ENCODE peak calls at places on chromosomes 1 and 21, in six cellular contexts. One of them, this sample, is unnamed.

GRCh38 chr1:29675481-29676263 is 439.4 kb downstream of the PTPRU start:
- DNase-seq in tibial nerve: peak
- DNase-seq in esophagus muscularis mucosa: peak
- DNase-seq in A549: no peak
- DNase-seq in ovary: no peak
- DNase-seq in H1: peak
- DNase-seq in this sample: no peak

GRCh38 chr1:86942034-86942433 is 27.6 kb downstream of the HS2ST1 start:
- DNase-seq in ovary: no peak
- DNase-seq in tibial nerve: no peak
- DNase-seq in H1: no peak
- DNase-seq in A549: no peak
- DNase-seq in esophagus muscularis mucosa: no peak
- DNase-seq in this sample: no peak

GRCh38 chr1:156096640-156097391 is 14.6 kb upstream of the MEX3A start:
- DNase-seq in esophagus muscularis mucosa: peak
- DNase-seq in tibial nerve: peak
- DNase-seq in A549: peak
- DNase-seq in H1: peak
- DNase-seq in ovary: peak
- DNase-seq in this sample: peak

GRCh38 chr1:70140343-70140742 is 65.0 kb downstream of the LRRC40 start:
- DNase-seq in ovary: peak
- DNase-seq in esophagus muscularis mucosa: no peak
- DNase-seq in tibial nerve: peak
- DNase-seq in A549: no peak
- DNase-seq in H1: no peak
- DNase-seq in this sample: no peak

GRCh38 chr1:117173711-117174110 is 37.0 kb downstream of the VTCN1 start:
- DNase-seq in A549: no peak
- DNase-seq in ovary: no peak
- DNase-seq in tibial nerve: no peak
- DNase-seq in esophagus muscularis mucosa: no peak
- DNase-seq in H1: no peak
- DNase-seq in this sample: no peak

GRCh38 chr1:9061949-9062555 is 7.4 kb downstream of the SLC2A5 start:
- DNase-seq in ovary: no peak
- DNase-seq in H1: no peak
- DNase-seq in A549: no peak
- DNase-seq in esophagus muscularis mucosa: no peak
- DNase-seq in tibial nerve: no peak
- DNase-seq in this sample: no peak

GRCh38 chr1:53405737-53406136 is 53.5 kb upstream of the DMRTB1 start:
- DNase-seq in tibial nerve: no peak
- DNase-seq in A549: no peak
- DNase-seq in ovary: no peak
- DNase-seq in esophagus muscularis mucosa: no peak
- DNase-seq in H1: no peak
- DNase-seq in this sample: no peak

GRCh38 chr1:54296666-54297065 is 96.7 kb downstream of the MRPL37 start:
- DNase-seq in A549: no peak
- DNase-seq in H1: no peak
- DNase-seq in esophagus muscularis mucosa: no peak
- DNase-seq in tibial nerve: no peak
- DNase-seq in ovary: no peak
- DNase-seq in this sample: no peak

GRCh38 chr1:232143315-232143886 is 486.5 kb downstream of the SIPA1L2 start:
- DNase-seq in H1: no peak
- DNase-seq in tibial nerve: no peak
- DNase-seq in A549: no peak
- DNase-seq in ovary: no peak
- DNase-seq in esophagus muscularis mucosa: no peak
- DNase-seq in this sample: no peak

GRCh38 chr1:8739377-8739776 is 78.1 kb downstream of the RERE start:
- DNase-seq in H1: no peak
- DNase-seq in esophagus muscularis mucosa: no peak
- DNase-seq in A549: no peak
- DNase-seq in ovary: no peak
- DNase-seq in tibial nerve: no peak
- DNase-seq in this sample: no peak

GRCh38 chr1:183592733-183593132 is 2.5 kb upstream of the NCF2 start:
- DNase-seq in tibial nerve: no peak
- DNase-seq in ovary: no peak
- DNase-seq in H1: no peak
- DNase-seq in A549: no peak
- DNase-seq in esophagus muscularis mucosa: no peak
- DNase-seq in this sample: no peak

GRCh38 chr1:183595537-183595936 is 5.3 kb upstream of the NCF2 start:
- DNase-seq in esophagus muscularis mucosa: no peak
- DNase-seq in A549: no peak
- DNase-seq in ovary: no peak
- DNase-seq in H1: no peak
- DNase-seq in tibial nerve: no peak
- DNase-seq in this sample: no peak

GRCh38 chr1:183590225-183591191 is at the start of gene NCF2:
- DNase-seq in esophagus muscularis mucosa: no peak
- DNase-seq in tibial nerve: peak
- DNase-seq in H1: no peak
- DNase-seq in ovary: no peak
- DNase-seq in A549: no peak
- DNase-seq in this sample: no peak

GRCh38 chr1:183596500-183596899 is 6.2 kb upstream of the NCF2 start:
- DNase-seq in A549: no peak
- DNase-seq in esophagus muscularis mucosa: no peak
- DNase-seq in ovary: no peak
- DNase-seq in H1: no peak
- DNase-seq in tibial nerve: no peak
- DNase-seq in this sample: no peak

DNA sequence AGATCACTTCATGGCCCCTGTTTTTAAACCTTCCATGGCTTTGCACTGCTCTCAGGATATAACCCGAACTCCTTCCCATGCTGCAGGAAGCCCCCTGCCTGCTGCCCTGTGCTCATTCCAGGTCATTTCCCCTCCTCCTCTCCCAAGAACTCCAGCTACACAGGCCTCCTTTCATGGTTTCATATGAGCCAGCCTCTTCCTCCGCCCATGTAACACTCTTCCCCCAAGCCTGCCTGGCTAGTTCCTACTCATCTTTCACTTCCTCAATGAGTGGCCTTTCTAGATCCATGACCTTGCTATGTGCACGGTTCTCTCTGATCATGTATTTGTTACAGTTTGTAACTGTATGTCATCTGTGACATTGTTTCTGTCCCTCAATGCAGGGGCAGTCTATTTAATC is 3.1 kb upstream of the NCF2 start:
- DNase-seq in ovary: no peak
- DNase-seq in tibial nerve: no peak
- DNase-seq in A549: no peak
- DNase-seq in esophagus muscularis mucosa: no peak
- DNase-seq in H1: no peak
- DNase-seq in this sample: no peak
- TF ChIP-seq EP300 in ovary: no peak
- TF ChIP-seq EP300 in tibial nerve: no peak
- TF ChIP-seq EP300 in A549: no peak
- TF ChIP-seq EP300 in esophagus muscularis mucosa: no peak
- TF ChIP-seq EP300 in H1: no peak
- TF ChIP-seq EP300 in this sample: no peak

GRCh38 chr1:108747128-108747827 is 804 bp downstream of the STXBP3 start:
- DNase-seq in esophagus muscularis mucosa: peak
- DNase-seq in ovary: peak
- DNase-seq in A549: peak
- DNase-seq in tibial nerve: peak
- DNase-seq in H1: peak
- DNase-seq in this sample: peak

GRCh38 chr1:108747898-108748297 is 1.4 kb downstream of the STXBP3 start:
- DNase-seq in ovary: no peak
- DNase-seq in H1: no peak
- DNase-seq in A549: no peak
- DNase-seq in tibial nerve: no peak
- DNase-seq in esophagus muscularis mucosa: no peak
- DNase-seq in this sample: no peak

GRCh38 chr1:108749081-108749480 is 2.6 kb downstream of the STXBP3 start:
- DNase-seq in A549: no peak
- DNase-seq in H1: no peak
- DNase-seq in tibial nerve: no peak
- DNase-seq in ovary: no peak
- DNase-seq in esophagus muscularis mucosa: no peak
- DNase-seq in this sample: no peak

GRCh38 chr1:108745980-108746381 is 493 bp upstream of the STXBP3 start:
- DNase-seq in ovary: no peak
- DNase-seq in tibial nerve: no peak
- DNase-seq in H1: no peak
- DNase-seq in esophagus muscularis mucosa: no peak
- DNase-seq in A549: no peak
- DNase-seq in this sample: no peak

DNA sequence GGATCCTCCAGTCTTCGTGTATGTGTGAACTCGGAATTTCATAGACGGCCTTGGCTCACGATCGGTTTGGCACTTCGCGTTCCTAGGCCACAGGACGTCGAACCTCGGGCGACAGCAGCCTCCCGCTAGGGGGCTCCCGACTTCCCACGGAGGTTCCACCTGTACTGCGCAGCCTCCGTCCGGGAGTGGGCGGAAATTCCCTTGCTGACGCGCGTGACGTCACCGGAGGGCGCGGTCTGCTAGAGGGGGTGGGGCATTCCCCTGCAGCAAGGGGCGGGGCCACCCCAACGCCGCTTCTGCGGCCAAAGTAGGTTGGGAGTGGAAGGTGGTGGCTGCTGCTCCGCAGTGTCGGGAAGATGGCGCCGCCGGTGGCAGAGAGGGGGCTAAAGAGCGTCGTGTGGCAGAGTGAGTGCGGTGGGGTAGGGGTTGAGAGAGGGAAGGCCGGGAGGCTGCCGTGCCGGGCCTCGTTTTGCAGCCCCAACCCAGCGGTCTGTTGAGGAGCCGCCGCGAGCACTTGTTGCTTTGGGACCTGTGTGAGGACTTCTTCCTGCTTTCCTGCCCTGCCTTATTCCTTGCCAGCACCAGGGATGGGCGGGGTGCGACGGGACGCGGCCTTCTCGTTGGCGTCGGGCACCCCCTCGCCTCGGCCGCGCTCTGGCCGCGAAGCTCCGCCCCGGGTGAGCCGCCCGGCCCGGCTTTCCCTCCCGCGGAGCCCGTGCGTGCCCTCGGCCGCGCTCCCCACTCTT is at the start of gene STXBP3:
- DNase-seq in esophagus muscularis mucosa: peak
- DNase-seq in A549: peak
- DNase-seq in tibial nerve: peak
- DNase-seq in H1: peak
- DNase-seq in ovary: peak
- DNase-seq in this sample: peak
- TF ChIP-seq EP300 in esophagus muscularis mucosa: no peak
- TF ChIP-seq EP300 in A549: no peak
- TF ChIP-seq EP300 in tibial nerve: peak
- TF ChIP-seq EP300 in H1: peak
- TF ChIP-seq EP300 in ovary: peak
- TF ChIP-seq EP300 in this sample: no peak

DNA sequence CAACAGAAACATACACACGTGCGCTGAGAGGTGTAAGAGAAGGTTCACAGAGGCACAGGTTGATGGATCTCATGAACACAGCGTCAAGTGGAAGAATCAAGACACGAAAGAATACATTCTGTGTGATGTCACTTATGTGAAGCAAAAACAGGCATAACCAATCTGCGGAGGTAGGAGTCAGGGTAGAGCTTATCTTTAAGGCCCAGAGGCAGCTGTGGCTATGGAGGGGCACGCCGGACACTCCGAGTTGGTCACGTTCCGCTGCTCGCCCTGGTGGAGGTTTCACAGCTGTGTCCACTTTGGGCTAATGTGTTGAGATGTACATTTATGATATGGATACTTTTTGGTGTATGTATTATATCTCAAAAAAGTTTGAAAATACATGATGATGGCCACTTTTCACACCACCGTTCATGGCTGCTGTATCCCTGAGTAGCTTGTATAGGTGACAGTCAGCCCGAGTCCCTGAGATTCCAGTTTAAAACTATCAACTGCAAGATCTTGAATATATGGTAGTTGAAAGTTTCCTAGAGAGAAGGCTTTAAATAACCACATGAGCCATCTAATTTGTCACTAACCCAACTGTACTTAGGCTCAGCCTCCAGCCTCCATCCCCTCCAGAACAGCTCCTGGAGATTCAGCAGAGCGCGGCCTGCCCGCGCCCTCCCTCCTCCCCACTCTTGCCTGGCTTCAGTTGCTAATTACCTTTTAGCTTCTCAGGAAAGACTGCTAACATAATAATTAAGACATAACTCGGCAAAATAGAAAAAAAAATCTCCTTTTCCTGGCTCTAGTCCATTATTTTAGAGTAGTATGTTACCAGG is 6.7 kb upstream of the ADARB1 start:
- DNase-seq in tibial nerve: no peak
- DNase-seq in ovary: no peak
- DNase-seq in H1: no peak
- DNase-seq in A549: no peak
- DNase-seq in esophagus muscularis mucosa: no peak
- DNase-seq in this sample: no peak
- TF ChIP-seq EP300 in tibial nerve: no peak
- TF ChIP-seq EP300 in ovary: no peak
- TF ChIP-seq EP300 in H1: no peak
- TF ChIP-seq EP300 in A549: no peak
- TF ChIP-seq EP300 in esophagus muscularis mucosa: no peak
- TF ChIP-seq EP300 in this sample: no peak

DNA sequence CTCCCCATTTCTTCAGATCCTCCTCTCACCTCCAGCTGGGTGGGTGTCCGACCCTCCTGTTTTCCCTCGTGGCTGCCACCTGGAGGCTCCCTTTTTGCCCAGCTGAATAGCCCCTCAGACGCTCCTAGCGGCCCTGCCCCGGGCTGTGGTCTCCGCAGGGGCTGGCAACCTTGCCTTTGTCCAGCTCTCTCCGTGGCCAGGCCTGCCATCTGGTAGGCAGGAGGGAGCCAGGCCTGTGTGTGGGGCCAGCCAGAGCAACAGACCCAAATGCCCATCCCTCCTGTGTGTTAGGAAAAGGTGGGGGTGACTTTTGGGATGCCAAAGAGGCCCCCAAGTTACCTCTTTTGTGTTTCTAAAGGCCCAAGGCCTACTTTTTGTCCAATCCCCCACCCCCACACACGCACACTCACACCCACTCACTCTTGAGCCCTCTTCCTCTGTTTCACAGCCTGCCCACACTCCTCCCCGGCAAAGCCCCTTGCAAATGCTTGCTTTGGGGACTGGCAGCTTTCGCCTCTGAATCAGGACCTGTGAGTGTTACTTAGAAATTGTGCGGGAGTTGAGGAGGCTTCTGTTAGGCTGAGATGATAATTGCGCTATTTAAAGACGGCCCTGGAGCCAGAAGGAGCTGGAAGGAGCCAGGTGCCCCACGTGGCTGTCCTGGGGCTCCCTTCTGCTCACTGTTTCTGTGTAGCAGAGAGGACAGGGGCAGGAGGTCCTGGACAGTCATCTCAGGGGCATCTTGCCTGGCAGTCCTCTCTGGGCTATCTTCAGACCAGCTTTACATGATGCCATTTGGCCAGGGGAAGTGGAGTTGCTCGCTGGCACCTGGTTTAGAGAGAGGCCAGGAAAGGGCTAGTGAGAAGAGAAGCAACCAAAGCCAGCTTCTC is 9.1 kb downstream of the PPFIA4 start:
- DNase-seq in tibial nerve: no peak
- DNase-seq in H1: no peak
- DNase-seq in esophagus muscularis mucosa: no peak
- DNase-seq in ovary: no peak
- DNase-seq in A549: no peak
- DNase-seq in this sample: no peak
- TF ChIP-seq EP300 in tibial nerve: no peak
- TF ChIP-seq EP300 in H1: no peak
- TF ChIP-seq EP300 in esophagus muscularis mucosa: no peak
- TF ChIP-seq EP300 in ovary: no peak
- TF ChIP-seq EP300 in A549: no peak
- TF ChIP-seq EP300 in this sample: no peak

This sample was measured in sigmoid colon.